ENCODE peak calls at places on chromosomes 3 and 15, in four cellular contexts. L is adrenal gland, R is breast epithelium, K is lower leg skin. Q is an unnamed sample.

GRCh38 chr3:52609316-52609815 is 73.0 kb downstream of the UQCC5 start:
- DNase-seq in K (no peak), R (no peak), L (no peak), Q (no peak)

GRCh38 chr3:48546203-48546829 is 10.3 kb downstream of the PFKFB4 start:
- DNase-seq in L (no peak), K (no peak), R (no peak), Q (no peak)

GRCh38 chr3:168803536-168803935 is 707.8 kb upstream of the GOLIM4 start:
- DNase-seq in L (no peak), K (no peak), R (no peak), Q (no peak)

GRCh38 chr3:77348244-77348855 is 308.5 kb downstream of the ROBO2 start:
- DNase-seq in L (peak), R (no peak), K (no peak), Q (no peak)

GRCh38 chr3:43105224-43105596 is 669 bp downstream of the POMGNT2 start:
- DNase-seq in K (no peak), L (peak), R (no peak), Q (no peak)

GRCh38 chr3:73605388-73605787 is 19.4 kb downstream of the PDZRN3 start:
- DNase-seq in K (no peak), L (no peak), R (no peak), Q (no peak)

GRCh38 chr3:24119321-24119751 is 174.2 kb downstream of the NR1D2 start:
- DNase-seq in L (no peak), R (no peak), K (no peak), Q (no peak)

GRCh38 chr3:170494766-170495165 is 76.1 kb downstream of the CLDN11 start:
- DNase-seq in R (no peak), K (no peak), L (no peak), Q (no peak)

GRCh38 chr3:124845406-124845805 is 41.8 kb downstream of the ITGB5 start:
- DNase-seq in K (peak), L (peak), R (no peak), Q (no peak)

GRCh38 chr15:48547305-48547704 is 98.2 kb downstream of the FBN1 start:
- DNase-seq in L (no peak), R (no peak), K (no peak), Q (no peak)

GRCh38 chr3:192957441-192957951 is 39.8 kb upstream of the MB21D2 start:
- DNase-seq in R (no peak), L (peak), K (no peak), Q (no peak)

GRCh38 chr15:79929412-79929811 is 32.6 kb upstream of the MTHFS start:
- DNase-seq in L (no peak), K (no peak), R (no peak), Q (no peak)

GRCh38 chr3:110397115-110397514 is 674.5 kb upstream of the NECTIN3 start:
- DNase-seq in L (no peak), K (no peak), R (no peak), Q (no peak)

GRCh38 chr3:117921411-117921810 is 1113.2 kb downstream of the IGSF11 start:
- DNase-seq in K (no peak), L (no peak), R (no peak), Q (no peak)

GRCh38 chr3:193665370-193665989 is 72.5 kb downstream of the OPA1 start:
- DNase-seq in L (no peak), K (no peak), R (no peak), Q (no peak)

GRCh38 chr3:73623996-73624362 is 762 bp downstream of the PDZRN3 start:
- DNase-seq in R (peak), L (peak), K (no peak), Q (no peak)

GRCh38 chr3:122810706-122811105 is 15.8 kb downstream of the SLC49A4 start:
- DNase-seq in K (no peak), L (no peak), R (no peak), Q (no peak)

GRCh38 chr3:71214797-71215196 is 368.7 kb downstream of the FOXP1 start:
- DNase-seq in K (no peak), R (no peak), L (no peak), Q (no peak)

GRCh38 chr3:43638594-43639447 is 17.0 kb upstream of the ANO10 start:
- DNase-seq in L (no peak), K (no peak), R (no peak), Q (no peak)

GRCh38 chr3:122697952-122698625 is 17.4 kb downstream of the PARP14 start:
- DNase-seq in R (no peak), L (no peak), K (no peak), Q (no peak)

GRCh38 chr15:29089731-29090616 is 179.6 kb downstream of the NSMCE3 start:
- DNase-seq in K (no peak), L (no peak), R (no peak), Q (no peak)

GRCh38 chr15:63145426-63145825 is 11.9 kb downstream of the RPS27L start:
- DNase-seq in K (no peak), L (no peak), R (no peak), Q (no peak)

GRCh38 chr3:190586631-190587000 is 72.7 kb downstream of the IL1RAP start:
- DNase-seq in L (no peak), K (no peak), R (no peak), Q (no peak)

GRCh38 chr3:110749006-110749405 is 322.6 kb upstream of the NECTIN3 start:
- DNase-seq in R (no peak), K (no peak), L (no peak), Q (no peak)

GRCh38 chr3:3089017-3089416 is 21.2 kb downstream of the IL5RA start:
- DNase-seq in L (no peak), R (no peak), K (no peak), Q (peak)

GRCh38 chr15:59751552-59752413 is 62.7 kb upstream of the BNIP2 start:
- DNase-seq in R (no peak), K (no peak), L (no peak), Q (no peak)

GRCh38 chr3:48565591-48566400 is 2.2 kb upstream of the UCN2 start:
- DNase-seq in K (no peak), L (no peak), R (no peak), Q (no peak)

GRCh38 chr15:58491499-58492202 is 59.9 kb downstream of the LIPC start:
- DNase-seq in K (peak), R (no peak), L (no peak), Q (no peak)

GRCh38 chr3:48500656-48501055 is 3.3 kb downstream of the SHISA5 start:
- DNase-seq in R (no peak), L (no peak), K (no peak), Q (no peak)

GRCh38 chr3:39254806-39255449 is 24.9 kb downstream of the CX3CR1 start:
- DNase-seq in K (no peak), L (no peak), R (no peak), Q (no peak)

GRCh38 chr3:14460342-14461005 is 58.1 kb downstream of the SLC6A6 start:
- DNase-seq in R (peak), K (no peak), L (peak), Q (no peak)

GRCh38 chr15:53128652-53129051 is 338.5 kb upstream of the ONECUT1 start:
- DNase-seq in K (no peak), R (no peak), L (no peak), Q (no peak)

DNA sequence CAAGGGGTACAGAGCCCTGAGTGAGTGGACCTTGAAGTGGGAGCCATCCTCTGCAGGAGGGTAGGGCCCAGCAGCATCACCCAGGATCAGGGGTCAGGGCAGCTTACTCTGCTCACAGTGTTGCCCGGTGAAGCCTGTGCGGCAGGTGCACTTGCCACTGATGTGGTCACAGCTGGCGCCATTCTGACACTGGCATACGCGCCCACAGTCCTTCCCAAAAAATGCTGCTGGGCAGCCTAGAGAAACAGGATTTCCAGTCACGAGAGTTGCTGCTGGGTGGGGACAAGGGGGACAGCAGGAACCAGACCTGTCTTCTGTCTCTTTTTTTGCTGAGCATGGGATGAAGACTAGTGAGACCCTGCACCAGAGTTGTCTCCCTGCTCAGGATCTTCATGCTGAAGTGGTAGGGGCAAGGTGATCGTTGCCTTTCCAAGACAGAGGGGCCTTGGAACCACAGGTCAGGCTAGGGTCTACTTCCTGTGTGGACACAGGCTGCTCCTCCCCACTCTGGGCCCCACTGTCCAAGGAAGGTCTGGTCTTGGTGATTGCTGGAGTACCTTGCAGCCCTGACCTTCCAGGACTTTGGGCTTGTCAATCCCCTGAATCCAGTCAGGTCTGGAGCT is 46.9 kb downstream of the RAB11A start:
- DNase-seq in L (no peak), R (no peak), K (peak), Q (no peak)
- TF ChIP-seq POLR2A in L (no peak), R (no peak), K (no peak), Q (no peak)

GRCh38 chr15:64461577-64462162 is 1.3 kb downstream of the ZNF609 start:
- DNase-seq in R (no peak), L (peak), K (no peak), Q (peak)

GRCh38 chr15:64460206-64460736 is at the start of gene ZNF609:
- DNase-seq in K (peak), L (peak), R (peak), Q (peak)

GRCh38 chr15:64460737-64461576 is 579 bp downstream of the ZNF609 start:
- DNase-seq in R (no peak), K (no peak), L (peak), Q (peak)

GRCh38 chr15:64456634-64457108 is 3.7 kb upstream of the ZNF609 start:
- DNase-seq in K (no peak), R (no peak), L (no peak), Q (no peak)

DNA sequence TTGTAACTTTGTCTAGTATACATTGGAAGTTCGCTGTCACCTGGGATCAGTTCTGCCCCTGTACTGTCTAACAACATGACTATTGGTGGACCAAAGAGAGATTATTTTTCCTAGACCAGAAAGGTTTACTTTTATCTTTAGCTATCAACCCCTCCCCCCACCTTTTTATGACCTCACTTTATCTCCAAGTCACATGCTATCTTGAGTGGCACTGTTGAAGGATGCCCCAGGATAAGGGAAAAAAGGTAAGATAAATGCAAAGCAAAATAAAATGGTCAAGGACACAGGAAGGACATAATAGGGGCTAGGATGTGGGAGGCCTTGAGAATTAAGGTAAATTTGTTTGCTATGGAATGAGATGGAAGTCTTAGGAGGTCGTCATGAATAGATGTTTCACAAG is 996 bp upstream of the ZNF609 start:
- DNase-seq in R (no peak), L (no peak), K (no peak), Q (no peak)
- TF ChIP-seq POLR2A in R (no peak), L (no peak), K (no peak), Q (no peak)

GRCh38 chr15:68275165-68275746 is 2.3 kb upstream of the FEM1B start:
- DNase-seq in R (no peak), L (no peak), K (no peak), Q (no peak)

GRCh38 chr15:68276668-68277067 is 877 bp upstream of the FEM1B start:
- DNase-seq in L (no peak), K (no peak), R (no peak), Q (no peak)

GRCh38 chr15:68277605-68278344 is at the start of gene FEM1B:
- DNase-seq in L (peak), K (peak), R (peak), Q (peak)

GRCh38 chr15:68278345-68279217 is 1.0 kb downstream of the FEM1B start:
- DNase-seq in L (no peak), K (peak), R (peak), Q (no peak)

GRCh38 chr15:68277131-68277604 is 377 bp upstream of the FEM1B start:
- DNase-seq in K (peak), R (no peak), L (no peak), Q (no peak)
- TF ChIP-seq POLR2A in K (no peak), R (peak), L (no peak), Q (no peak)

DNA sequence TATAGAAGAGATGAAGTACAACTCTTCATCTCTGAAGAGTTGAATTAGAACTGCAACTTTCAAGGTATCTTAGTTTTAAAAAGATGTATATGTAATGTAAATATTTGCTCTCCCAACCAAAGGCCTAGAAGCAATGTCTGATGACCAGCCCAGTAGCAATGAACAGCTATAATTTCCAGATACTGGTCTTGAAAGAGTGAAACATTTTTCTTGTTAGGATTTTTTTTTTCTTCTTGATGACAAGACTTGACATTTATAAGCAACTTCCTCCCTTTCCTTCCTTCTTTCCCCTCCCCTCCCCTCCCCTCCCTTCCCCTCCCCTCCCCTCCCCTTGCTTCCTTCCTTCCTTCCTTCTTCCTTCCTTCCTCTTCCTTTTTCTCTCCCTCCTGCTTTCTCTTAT is 423.4 kb downstream of the ZIC1 start:
- DNase-seq in L (no peak), K (no peak), R (no peak), Q (no peak)
- TF ChIP-seq POLR2A in L (no peak), K (no peak), R (no peak), Q (no peak)

DNA sequence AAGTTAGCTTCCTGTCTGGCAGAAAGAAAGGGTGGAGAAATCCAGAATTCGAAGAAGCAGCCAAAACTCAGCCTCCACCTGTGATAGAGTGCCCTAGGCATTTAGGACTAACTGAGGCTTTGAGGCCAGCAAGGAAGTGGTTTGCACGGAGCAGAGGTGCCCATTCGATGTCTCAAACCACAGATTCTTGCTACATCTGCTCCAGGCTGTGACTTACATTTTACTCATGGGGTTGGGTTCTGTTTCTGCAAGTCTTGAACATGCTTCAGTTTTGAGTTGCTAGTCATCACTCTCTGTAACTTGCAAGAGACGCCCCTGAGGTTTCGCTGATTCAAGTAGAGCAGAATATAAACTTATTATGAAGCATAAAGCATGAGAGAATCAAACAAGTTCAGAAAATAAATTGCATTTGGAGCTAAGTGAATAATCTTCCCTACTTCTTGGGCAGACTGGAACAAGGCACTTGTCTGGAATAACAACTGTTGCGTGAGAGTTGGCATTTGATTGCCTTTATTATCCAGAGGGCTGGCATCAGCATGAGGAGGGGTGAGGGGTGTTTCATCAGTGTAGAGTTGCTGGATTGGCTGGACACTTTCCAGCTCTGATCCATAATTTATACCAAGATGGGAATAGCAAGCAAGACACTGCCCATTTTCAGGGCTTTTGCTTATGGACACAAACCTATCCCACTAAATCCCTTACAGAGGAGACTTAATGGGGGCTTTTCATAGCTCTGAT is 256.5 kb downstream of the AGBL1 start:
- DNase-seq in L (no peak), K (no peak), R (no peak), Q (no peak)
- TF ChIP-seq POLR2A in L (no peak), K (no peak), R (no peak), Q (no peak)